ENCODE peak calls at places on chromosomes 12 and 14, in eight cellular contexts. T, A, F, K, Y, U, G and L are unnamed samples.

GRCh38 chr14:22549981-22550670 is 38.9 kb downstream of the DAD1 start:
- DNase-seq in T (no peak), U (peak), K (no peak), F (no peak), G (no peak), Y (no peak), A (peak), L (no peak)

GRCh38 chr12:102484732-102485069 is 4.3 kb upstream of the IGF1 start:
- DNase-seq in A (no peak), U (no peak), F (no peak), G (no peak), T (no peak), Y (no peak), K (no peak), L (no peak)

GRCh38 chr12:68245071-68246021 is 8.1 kb downstream of the IL22 start:
- DNase-seq in K (peak), U (no peak), Y (no peak), T (no peak), A (no peak), F (no peak), G (no peak), L (no peak)

GRCh38 chr14:96797943-96798349 is 764 bp downstream of the VRK1 start:
- DNase-seq in K (peak), U (no peak), Y (no peak), A (no peak), F (no peak), T (no peak), G (no peak), L (no peak)

GRCh38 chr14:56172571-56172971 is 54.4 kb downstream of the PELI2 start:
- DNase-seq in A (no peak), T (no peak), Y (no peak), F (no peak), K (peak), G (no peak), U (no peak), L (no peak)

GRCh38 chr12:54300732-54301427 is at the start of gene NFE2:
- DNase-seq in Y (no peak), G (no peak), F (peak), T (peak), A (no peak), U (no peak), K (peak), L (no peak)

GRCh38 chr14:59427653-59428578 is 37.3 kb downstream of the GPR135 start:
- DNase-seq in T (no peak), Y (no peak), A (no peak), U (no peak), K (peak), F (no peak), G (no peak), L (peak)

GRCh38 chr12:95593266-95593871 is 42.1 kb upstream of the USP44 start:
- DNase-seq in A (no peak), F (no peak), Y (no peak), U (no peak), K (no peak), T (no peak), G (no peak), L (peak)

GRCh38 chr14:92397140-92397815 is 74.3 kb downstream of the SLC24A4 start:
- DNase-seq in T (no peak), F (no peak), G (no peak), A (no peak), U (no peak), K (peak), Y (no peak), L (no peak)

GRCh38 chr12:15774819-15775218 is 14.4 kb downstream of the EPS8 start:
- DNase-seq in U (no peak), A (no peak), F (no peak), G (no peak), K (no peak), Y (no peak), T (no peak), L (no peak)

GRCh38 chr14:99188721-99189120 is 83.3 kb downstream of the BCL11B start:
- DNase-seq in Y (no peak), U (no peak), F (no peak), T (no peak), G (no peak), K (no peak), A (peak), L (no peak)